ENCODE peak calls at places on chromosome 9, in seven cellular contexts. A is AG04450, R is hepatocyte, H is endothelial cell of umbilical vein, V is ovary, E is lower lobe of right lung, D is body of pancreas. N is an unnamed sample.

GRCh38 chr9:2459756-2460155 is 161.8 kb upstream of the VLDLR start:
- DNase-seq in A (no peak), R (no peak), H (no peak), V (no peak), E (no peak), D (no peak), N (no peak)

GRCh38 chr9:13896047-13896446 is 417.9 kb downstream of the NFIB start:
- DNase-seq in A (no peak), R (no peak), H (peak; percentile 78), V (no peak), E (no peak), D (no peak), N (no peak)

GRCh38 chr9:86924206-86924605 is 23.1 kb downstream of the GAS1 start:
- DNase-seq in A (no peak), R (no peak), H (no peak), V (no peak), E (no peak), D (no peak), N (no peak)

GRCh38 chr9:91143642-91144041 is 218.1 kb downstream of the AUH start:
- DNase-seq in A (no peak), R (no peak), H (no peak), V (no peak), E (no peak), D (no peak), N (no peak)

GRCh38 chr9:116924462-116925110 is 237.5 kb downstream of the TRIM32 start:
- DNase-seq in A (no peak), R (no peak), H (no peak), V (no peak), E (no peak), D (no peak), N (no peak)

GRCh38 chr9:135502873-135503321 is 2.4 kb downstream of the MRPS2 start:
- DNase-seq in A (no peak), R (no peak), H (no peak), V (no peak), E (peak; percentile 33), D (no peak), N (peak; percentile 47)

GRCh38 chr9:130328349-130328801 is 62.8 kb downstream of the HMCN2 start:
- DNase-seq in A (peak; percentile 11), R (no peak), H (no peak), V (no peak), E (no peak), D (peak; percentile 42), N (no peak)

GRCh38 chr9:686381-686813 is 155.1 kb upstream of the DMRT1 start:
- DNase-seq in A (no peak), R (no peak), H (peak; percentile 87), V (no peak), E (no peak), D (peak; percentile 23), N (peak; percentile 89)

GRCh38 chr9:89919171-89919681 is 314.4 kb downstream of the GADD45G start:
- DNase-seq in A (no peak), R (peak; percentile 61), H (no peak), V (no peak), E (no peak), D (peak; percentile 67), N (no peak)

GRCh38 chr9:122329592-122329991 is 41.2 kb upstream of the PTGS1 start:
- DNase-seq in A (no peak), R (no peak), H (peak; percentile 42), V (no peak), E (no peak), D (no peak), N (no peak)

GRCh38 chr9:123727332-123727731 is 202.6 kb downstream of the DENND1A start:
- DNase-seq in A (no peak), R (no peak), H (no peak), V (no peak), E (no peak), D (no peak), N (no peak)

GRCh38 chr9:83707518-83707767 is 315 bp downstream of the UBQLN1 start:
- DNase-seq in A (no peak), R (no peak), H (peak; percentile 88), V (no peak), E (no peak), D (no peak), N (peak; percentile 82)

GRCh38 chr9:71144495-71144894 is 23.1 kb upstream of the TRPM3 start:
- DNase-seq in A (no peak), R (no peak), H (peak; percentile 62), V (no peak), E (no peak), D (no peak), N (no peak)

GRCh38 chr9:89153618-89154017 is 25.0 kb downstream of the SHC3 start:
- DNase-seq in A (no peak), R (no peak), H (peak; percentile 85), V (no peak), E (no peak), D (peak; percentile 39), N (no peak)

GRCh38 chr9:112112519-112112918 is 62.6 kb downstream of the SUSD1 start:
- DNase-seq in A (peak; percentile 39), R (no peak), H (peak; percentile 74), V (no peak), E (no peak), D (no peak), N (no peak)

GRCh38 chr9:119365291-119366027 is 3.8 kb downstream of the BRINP1 start:
- DNase-seq in A (no peak), R (peak; percentile 72), H (peak; percentile 17), V (no peak), E (no peak), D (no peak), N (no peak)

GRCh38 chr9:5714501-5715401 is 85.8 kb downstream of the RIC1 start:
- DNase-seq in A (no peak), R (peak; percentile 19), H (peak; percentile 36), V (no peak), E (no peak), D (no peak), N (no peak)

GRCh38 chr9:137804908-137805356 is 72.7 kb upstream of the CACNA1B start:
- DNase-seq in A (no peak), R (no peak), H (peak; percentile 10), V (no peak), E (no peak), D (no peak), N (peak; percentile 30)

GRCh38 chr9:86846679-86847078 is 100.6 kb downstream of the GAS1 start:
- DNase-seq in A (peak; percentile 15), R (no peak), H (no peak), V (no peak), E (no peak), D (no peak), N (no peak)

GRCh38 chr9:5326893-5327548 is 12.7 kb downstream of the RLN1 start:
- DNase-seq in A (no peak), R (peak; percentile 60), H (no peak), V (no peak), E (peak; percentile 78), D (peak; percentile 73), N (no peak)

GRCh38 chr9:2427016-2427891 is 194.3 kb upstream of the VLDLR start:
- DNase-seq in A (no peak), R (peak; percentile 40), H (no peak), V (no peak), E (peak; percentile 65), D (peak; percentile 86), N (no peak)

GRCh38 chr9:110142253-110142652 is 65.7 kb downstream of the C9orf152 start:
- DNase-seq in A (no peak), R (no peak), H (no peak), V (no peak), E (no peak), D (no peak), N (no peak)

GRCh38 chr9:110142868-110143866 is 64.8 kb downstream of the C9orf152 start:
- DNase-seq in A (no peak), R (no peak), H (peak; percentile 26), V (no peak), E (no peak), D (no peak), N (no peak)

GRCh38 chr9:110146371-110146770 is 61.6 kb downstream of the C9orf152 start:
- DNase-seq in A (no peak), R (no peak), H (no peak), V (no peak), E (no peak), D (no peak), N (no peak)

GRCh38 chr9:110141118-110141797 is 66.7 kb downstream of the C9orf152 start:
- DNase-seq in A (peak; percentile 88), R (no peak), H (peak; percentile 81), V (no peak), E (no peak), D (peak; percentile 54), N (peak; percentile 74)

DNA sequence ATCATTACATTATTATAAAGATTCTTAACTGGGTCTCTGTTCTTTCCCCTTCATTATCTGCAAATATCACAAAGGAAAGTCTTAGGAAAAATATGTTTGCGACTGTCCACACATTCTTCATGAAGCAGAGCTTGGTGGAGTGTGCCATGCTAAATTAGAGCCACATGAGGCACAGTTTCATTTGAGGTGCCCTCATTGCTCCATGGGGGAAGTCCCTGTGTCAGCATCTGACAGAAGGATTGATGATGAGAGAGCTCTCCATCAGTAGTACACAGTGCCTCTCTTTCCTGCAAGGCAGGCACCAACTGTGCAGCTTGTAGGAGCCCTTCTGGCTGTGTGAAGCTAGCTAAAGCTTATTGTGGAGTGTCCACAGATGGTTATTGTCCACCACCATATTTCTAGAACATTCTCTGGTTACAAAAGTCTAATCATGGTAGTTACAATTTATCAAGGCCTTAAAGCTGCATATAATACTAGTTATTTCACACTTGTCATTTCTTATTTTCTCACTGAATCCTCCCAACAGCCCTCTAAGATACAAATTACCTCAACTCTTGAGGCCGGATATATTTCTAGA is 63.9 kb downstream of the C9orf152 start:
- DNase-seq in A (no peak), R (no peak), H (no peak), V (no peak), E (no peak), D (no peak), N (no peak)
- H3K27ac ChIP-seq in A (no peak overlapping the region), R (no peak overlapping the region), H (peak overlapping the region; percentile 1), V (no peak overlapping the region), E (no peak overlapping the region), D (no peak overlapping the region), N (no peak overlapping the region)

GRCh38 chr9:132588098-132588497 is 5.7 kb downstream of the BARHL1 start:
- DNase-seq in A (no peak), R (no peak), H (no peak), V (no peak), E (no peak), D (no peak), N (no peak)
- H3K27me3 ChIP-seq in A (peaks cover 85% of the 10 kb centered on the region), R (peaks cover 99% of the 10 kb centered on the region), H (peaks cover 85% of the 10 kb centered on the region), V (peaks cover 4% of the 10 kb centered on the region), E (peaks cover 96% of the 10 kb centered on the region), D (no peaks in the 10 kb centered on the region), N (peaks cover 85% of the 10 kb centered on the region)

GRCh38 chr9:77469515-77470197 is 178.5 kb downstream of the GNA14 start:
- DNase-seq in A (no peak), R (no peak), H (no peak), V (no peak), E (no peak), D (no peak), N (no peak)
- TF ChIP-seq CTCF in A (no peak), R (no peak), H (no peak), V (no peak), E (no peak), D (no peak), N (no peak)

DNA sequence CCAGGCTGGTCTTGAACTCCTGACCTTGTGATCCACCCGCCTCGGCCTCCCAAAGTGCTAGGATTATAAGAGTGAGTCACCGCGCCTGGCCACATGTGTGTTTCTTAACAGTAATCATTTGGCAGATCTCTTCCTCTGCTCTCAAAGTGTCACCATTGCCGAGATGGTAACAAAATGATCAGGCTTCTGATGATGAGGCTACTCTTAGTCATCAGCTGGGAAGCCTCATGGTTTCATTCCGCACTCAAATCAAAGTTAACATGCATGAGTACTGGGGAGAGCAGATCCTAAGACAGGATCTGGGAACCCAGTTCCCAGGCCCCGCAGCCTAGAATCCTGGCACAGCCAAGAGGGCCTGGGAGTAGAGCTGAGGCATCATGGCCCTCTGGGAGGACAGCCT is 27.4 kb downstream of the BARHL1 start:
- DNase-seq in A (peak; percentile 60), R (no peak), H (no peak), V (no peak), E (no peak), D (no peak), N (no peak)
- H3K27ac ChIP-seq in A (peak overlapping the region; percentile 75), R (no peak overlapping the region), H (no peak overlapping the region), V (no peak overlapping the region), E (no peak overlapping the region), D (no peak overlapping the region), N (no peak overlapping the region)